ENCODE peak calls at places on chromosomes 13 and 19, in five cellular contexts. D is NCI-H2107, Y is NCI-H1105 treated with DMSO at 0.1 percent for 48 hours, H is LoVo, W is heart left ventricle. X is an unnamed sample.

GRCh38 chr19:10083911-10084310 is 2.2 kb upstream of the SHFL start:
- DNase-seq in D (no peak), W (no peak), Y (no peak), H (no peak), X (no peak)

GRCh38 chr19:7790416-7790815 is 27.4 kb downstream of the CLEC4M start:
- DNase-seq in D (no peak), H (no peak), Y (no peak), W (no peak), X (no peak)

GRCh38 chr13:32639502-32640105 is 53.4 kb downstream of the PDS5B start:
- DNase-seq in D (no peak), Y (peak; percentile 8), H (peak; percentile 56), W (no peak), X (no peak)

GRCh38 chr13:103178986-103179695 is 112.9 kb upstream of the SLC10A2 start:
- DNase-seq in W (no peak), D (no peak), Y (no peak), H (no peak), X (no peak)

GRCh38 chr13:45398862-45399261 is 19.3 kb downstream of the SLC25A30 start:
- DNase-seq in H (no peak), W (no peak), Y (no peak), D (no peak), X (no peak)

GRCh38 chr19:34667349-34668076 is 9.4 kb downstream of the SCGB2B2 start:
- DNase-seq in D (no peak), H (peak; percentile 17), W (no peak), Y (peak; percentile 42), X (no peak)

GRCh38 chr19:12555456-12555930 is 4.2 kb upstream of the ZNF564 start:
- DNase-seq in W (no peak), H (no peak), D (no peak), Y (no peak), X (no peak)

GRCh38 chr13:94706101-94706853 is 6.1 kb downstream of the SOX21 start:
- DNase-seq in Y (no peak), H (no peak), W (no peak), D (no peak), X (no peak)

GRCh38 chr19:54609356-54609791 is 15.9 kb downstream of the LILRA1 start:
- DNase-seq in Y (no peak), W (no peak), D (no peak), H (no peak), X (no peak)

GRCh38 chr13:75357576-75358295 is 124.2 kb downstream of the TBC1D4 start:
- DNase-seq in H (peak; percentile 58), Y (peak; percentile 29), W (no peak), D (peak; percentile 16), X (peak; percentile 45)

GRCh38 chr13:36979361-36980040 is 19.6 kb downstream of the ALG5 start:
- DNase-seq in D (no peak), H (no peak), W (no peak), Y (no peak), X (no peak)

GRCh38 chr19:39212377-39212742 is 8.3 kb upstream of the SYCN start:
- DNase-seq in W (no peak), H (no peak), D (no peak), Y (no peak), X (peak; percentile 43)

GRCh38 chr13:99971576-99972189 is at the start of gene ZIC5:
- DNase-seq in W (no peak), Y (no peak), D (peak; percentile 78), H (no peak), X (no peak)

GRCh38 chr19:29552454-29553280 is 26.9 kb downstream of the VSTM2B start:
- DNase-seq in D (no peak), H (no peak), W (no peak), Y (no peak), X (no peak)

GRCh38 chr13:56351041-56351440 is 789.7 kb upstream of the PRR20A start:
- DNase-seq in D (peak; percentile 34), W (no peak), H (no peak), Y (peak; percentile 27), X (no peak)

GRCh38 chr19:56838930-56839664 is 1.4 kb downstream of the PEG3 start:
- DNase-seq in W (peak; percentile 95), H (no peak), D (no peak), Y (no peak), X (no peak)

GRCh38 chr19:10007811-10008211 is 2.5 kb downstream of the COL5A3 start:
- DNase-seq in Y (no peak), H (no peak), D (no peak), W (peak; percentile 79), X (no peak)

GRCh38 chr13:106113796-106114195 is 421.7 kb downstream of the EFNB2 start:
- DNase-seq in D (no peak), H (no peak), W (no peak), Y (no peak), X (no peak)

GRCh38 chr19:46944918-46945628 is 74.6 kb upstream of the NPAS1 start:
- DNase-seq in D (peak; percentile 67), Y (no peak), H (no peak), W (peak; percentile 75), X (no peak)

GRCh38 chr13:40490086-40490723 is 176.2 kb downstream of the FOXO1 start:
- DNase-seq in Y (peak; percentile 80), D (peak; percentile 25), H (peak; percentile 83), W (no peak), X (peak; percentile 37)

GRCh38 chr19:17090501-17091074 is 15.0 kb downstream of the MYO9B start:
- DNase-seq in H (no peak), D (no peak), W (no peak), Y (no peak), X (no peak)

X was measured in activated CD4-positive, alpha-beta T cell treated with anti-CD3 and anti-CD28 coated beads, Interleukin-2, amount 50 U/mL, for 24 hours.